ENCODE peak calls at places on chromosome 10, in ten cellular contexts. L, Q, D, E, B, V, S, I, H and U are unnamed samples.

GRCh38 chr10:61078542-61078941 is 134.6 kb upstream of the RHOBTB1 start:
- DNase-seq in L (no peak), Q (peak), D (no peak), E (no peak), B (no peak), V (no peak), S (no peak), I (no peak), H (no peak), U (no peak)

GRCh38 chr10:89342219-89342966 is 14.6 kb downstream of the IFIT3 start:
- DNase-seq in L (no peak), Q (peak), D (no peak), E (peak), B (no peak), V (peak), S (peak), I (peak), H (no peak), U (no peak)

GRCh38 chr10:71288461-71288860 is 30.6 kb upstream of the SLC29A3 start:
- DNase-seq in L (no peak), Q (no peak), D (no peak), E (no peak), B (no peak), V (no peak), S (no peak), I (no peak), H (no peak), U (no peak)

GRCh38 chr10:71444284-71445054 is 47.7 kb downstream of the CDH23 start:
- DNase-seq in L (no peak), Q (no peak), D (no peak), E (no peak), B (no peak), V (no peak), S (no peak), I (no peak), H (no peak), U (no peak)

GRCh38 chr10:86370006-86370585 is 3.5 kb upstream of the GRID1 start:
- DNase-seq in L (no peak), Q (no peak), D (no peak), E (no peak), B (no peak), V (no peak), S (no peak), I (no peak), H (peak), U (peak)

GRCh38 chr10:30387646-30388243 is 38.7 kb upstream of the MTPAP start:
- DNase-seq in L (no peak), Q (peak), D (no peak), E (peak), B (no peak), V (no peak), S (peak), I (peak), H (no peak), U (no peak)

GRCh38 chr10:49752584-49752983 is 9.5 kb downstream of the OGDHL start:
- DNase-seq in L (no peak), Q (no peak), D (no peak), E (no peak), B (no peak), V (no peak), S (no peak), I (no peak), H (no peak), U (no peak)

GRCh38 chr10:46520941-46521340 is 35.5 kb downstream of the GPRIN2 start:
- DNase-seq in L (peak), Q (peak), D (no peak), E (peak), B (no peak), V (peak), S (peak), I (peak), H (peak), U (peak)

GRCh38 chr10:33388325-33388724 is 53.9 kb upstream of the NRP1 start:
- DNase-seq in L (no peak), Q (no peak), D (no peak), E (no peak), B (no peak), V (no peak), S (no peak), I (no peak), H (no peak), U (no peak)

DNA sequence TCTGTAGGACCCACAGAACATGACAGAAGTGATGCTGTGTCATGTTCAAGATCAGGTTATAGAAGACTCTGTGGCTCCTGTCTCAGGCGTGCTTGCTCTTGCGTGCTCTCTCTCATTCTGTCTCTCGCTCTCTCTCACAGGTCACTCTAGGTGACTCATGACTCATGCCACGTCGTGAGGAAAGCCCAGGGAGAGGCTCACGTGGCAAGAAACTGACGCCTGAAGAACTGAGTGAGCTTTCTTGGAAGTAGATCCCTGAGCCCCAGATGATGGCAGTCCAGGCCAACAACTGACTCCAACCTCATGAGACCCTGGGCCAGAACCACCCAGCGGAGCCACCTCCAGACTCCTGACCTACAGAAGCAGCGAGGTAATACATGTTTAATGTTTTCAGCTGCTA is 103.3 kb downstream of the DNMBP start:
- DNase-seq in L (peak), Q (peak), D (no peak), E (peak), B (no peak), V (no peak), S (peak), I (peak), H (peak), U (no peak)
- TF ChIP-seq CTCF in L (no peak), Q (peak), D (no peak), E (peak), B (no peak), V (no peak), S (peak), I (peak), H (no peak), U (no peak)

GRCh38 chr10:103918053-103918846 is at the start of gene STN1:
- DNase-seq in L (peak), Q (peak), D (peak), E (peak), B (peak), V (peak), S (peak), I (peak), H (peak), U (peak)
- TF ChIP-seq CTCF in L (peak), Q (no peak), D (peak), E (peak), B (no peak), V (no peak), S (peak), I (no peak), H (no peak), U (peak)

GRCh38 chr10:17607060-17607459 is 10.1 kb downstream of the HACD1 start:
- DNase-seq in L (no peak), Q (no peak), D (no peak), E (no peak), B (no peak), V (no peak), S (no peak), I (no peak), H (no peak), U (no peak)

GRCh38 chr10:17605936-17606335 is 11.2 kb downstream of the HACD1 start:
- DNase-seq in L (no peak), Q (no peak), D (no peak), E (no peak), B (no peak), V (no peak), S (no peak), I (no peak), H (no peak), U (no peak)

GRCh38 chr10:17606547-17607040 is 10.6 kb downstream of the HACD1 start:
- DNase-seq in L (no peak), Q (no peak), D (no peak), E (no peak), B (no peak), V (no peak), S (no peak), I (no peak), H (no peak), U (no peak)

GRCh38 chr10:17609523-17610079 is 7.6 kb downstream of the HACD1 start:
- DNase-seq in L (no peak), Q (no peak), D (no peak), E (no peak), B (no peak), V (no peak), S (no peak), I (no peak), H (no peak), U (no peak)

GRCh38 chr10:17607603-17608332 is 9.4 kb downstream of the HACD1 start:
- DNase-seq in L (peak), Q (peak), D (no peak), E (peak), B (peak), V (peak), S (peak), I (peak), H (no peak), U (no peak)
- TF ChIP-seq CTCF in L (peak), Q (peak), D (peak), E (peak), B (peak), V (peak), S (peak), I (peak), H (peak), U (peak)

GRCh38 chr10:121988361-121989324 is at the start of gene TACC2:
- DNase-seq in L (no peak), Q (peak), D (no peak), E (no peak), B (no peak), V (no peak), S (no peak), I (no peak), H (no peak), U (no peak)
- TF ChIP-seq CTCF in L (no peak), Q (no peak), D (no peak), E (no peak), B (no peak), V (no peak), S (no peak), I (no peak), H (no peak), U (no peak)

DNA sequence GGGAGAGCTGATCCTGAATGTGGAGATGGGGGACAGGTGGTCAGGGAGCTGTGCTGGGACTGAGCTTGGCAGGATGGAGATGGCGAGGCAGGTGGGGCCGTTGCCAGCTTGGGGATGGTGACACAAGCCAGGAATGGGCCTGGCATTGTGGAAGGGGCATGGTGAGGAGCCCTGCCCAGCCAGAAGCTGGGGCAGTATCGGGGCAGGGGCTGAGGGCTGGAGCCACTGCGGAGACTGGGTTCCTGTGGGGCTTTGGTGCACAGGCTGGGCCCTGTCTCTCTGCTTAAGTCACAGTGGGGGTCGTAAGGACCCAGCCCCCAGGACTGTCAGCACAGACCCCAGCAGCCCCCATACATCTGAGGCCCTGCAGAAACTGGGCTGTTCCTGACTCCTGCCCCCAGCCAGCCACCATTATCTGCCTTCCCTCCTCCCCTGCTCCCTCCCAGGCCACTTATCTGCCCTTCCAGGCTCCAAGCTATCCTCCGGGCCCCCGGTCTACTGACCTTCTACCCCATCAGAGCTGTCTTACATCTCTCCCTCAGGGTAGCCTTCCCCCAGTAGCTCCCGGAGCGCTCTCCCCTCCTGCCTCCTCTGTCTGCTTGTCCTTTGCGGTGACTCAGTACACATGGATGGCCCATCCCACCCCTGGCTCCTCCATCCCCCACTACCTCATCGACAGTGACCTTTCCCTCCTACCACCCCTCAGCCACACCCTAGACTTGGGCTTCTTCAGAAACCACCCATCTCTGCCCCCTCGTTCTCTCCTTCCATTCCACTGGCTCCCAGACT is 44.2 kb downstream of the PPIF start:
- DNase-seq in L (no peak), Q (no peak), D (no peak), E (no peak), B (no peak), V (no peak), S (no peak), I (no peak), H (peak), U (no peak)
- TF ChIP-seq CTCF in L (no peak), Q (no peak), D (no peak), E (no peak), B (no peak), V (no peak), S (no peak), I (no peak), H (no peak), U (no peak)